ENCODE peak calls at places on chromosomes 2 and 18, in seven cellular contexts. D is amniotic stem cell, U is hypothalamus, H is lower lobe of right lung, L is A549, T is HS-5, C is HCT116. B is an unnamed sample.

GRCh38 chr2:67503066-67503795 is 106.1 kb downstream of the ETAA1 start:
- DNase-seq in D (peak; percentile 56), U (no peak), H (no peak), L (no peak), T (peak; percentile 84), C (no peak), B (no peak)

GRCh38 chr2:227349989-227350648 is 25.1 kb downstream of the MFF start:
- DNase-seq in D (no peak), U (no peak), H (no peak), L (no peak), T (no peak), C (no peak), B (no peak)

GRCh38 chr2:55839182-55839819 is 84.3 kb downstream of the EFEMP1 start:
- DNase-seq in D (no peak), U (no peak), H (no peak), L (peak; percentile 61), T (no peak), C (no peak), B (peak; percentile 18)

GRCh38 chr2:64212346-64212745 is 68.1 kb upstream of the PELI1 start:
- DNase-seq in D (no peak), U (no peak), H (no peak), L (no peak), T (peak; percentile 70), C (no peak), B (peak; percentile 94)

GRCh38 chr2:127165539-127165935 is 54.6 kb downstream of the CYP27C1 start:
- DNase-seq in D (no peak), U (no peak), H (no peak), L (no peak), T (no peak), C (no peak), B (no peak)

GRCh38 chr18:61921621-61922235 is 28.9 kb upstream of the RNF152 start:
- DNase-seq in D (no peak), U (no peak), H (no peak), L (no peak), T (no peak), C (no peak), B (peak; percentile 55)

GRCh38 chr2:99697811-99698568 is 208.2 kb upstream of the REV1 start:
- DNase-seq in D (peak; percentile 44), U (no peak), H (no peak), L (no peak), T (peak; percentile 98), C (no peak), B (no peak)

GRCh38 chr2:110851531-110851930 is 119.2 kb downstream of the ACOXL start:
- DNase-seq in D (no peak), U (no peak), H (no peak), L (no peak), T (no peak), C (no peak), B (no peak)

GRCh38 chr18:80247403-80247916 is at the start of gene PARD6G:
- DNase-seq in D (peak; percentile 60), U (peak; percentile 85), H (peak; percentile 84), L (peak; percentile 54), T (no peak), C (peak; percentile 38), B (peak; percentile 56)

GRCh38 chr18:74288041-74288440 is 3.7 kb downstream of the CYB5A start:
- DNase-seq in D (no peak), U (no peak), H (no peak), L (no peak), T (no peak), C (no peak), B (no peak)

GRCh38 chr2:1675633-1676032 is 68.7 kb downstream of the PXDN start:
- DNase-seq in D (peak; percentile 92), U (peak; percentile 35), H (peak; percentile 30), L (peak; percentile 80), T (peak; percentile 90), C (peak; percentile 34), B (no peak)

GRCh38 chr18:902179-902718 is 2.4 kb upstream of the ADCYAP1 start:
- DNase-seq in D (no peak), U (no peak), H (no peak), L (no peak), T (peak; percentile 9), C (peak; percentile 6), B (no peak)

GRCh38 chr2:232889876-232890401 is 19.9 kb downstream of the SNORC start:
- DNase-seq in D (no peak), U (no peak), H (no peak), L (no peak), T (no peak), C (no peak), B (no peak)

GRCh38 chr2:16653799-16654198 is 11.8 kb downstream of the CYRIA start:
- DNase-seq in D (no peak), U (no peak), H (no peak), L (no peak), T (no peak), C (no peak), B (peak; percentile 95)

GRCh38 chr2:10372195-10372861 is 69.6 kb downstream of the HPCAL1 start:
- DNase-seq in D (no peak), U (no peak), H (no peak), L (no peak), T (no peak), C (no peak), B (no peak)

GRCh38 chr2:37156071-37156856 is 516 bp downstream of the EIF2AK2 start:
- DNase-seq in D (peak; percentile 22), U (no peak), H (peak; percentile 63), L (peak; percentile 77), T (no peak), C (peak; percentile 7), B (no peak)

GRCh38 chr2:26068602-26069298 is 34.9 kb downstream of the RAB10 start:
- DNase-seq in D (peak; percentile 64), U (no peak), H (no peak), L (peak; percentile 71), T (peak; percentile 76), C (peak; percentile 46), B (peak; percentile 89)

GRCh38 chr2:71460595-71461303 is 7.4 kb downstream of the DYSF start:
- DNase-seq in D (peak; percentile 10), U (no peak), H (no peak), L (peak; percentile 60), T (no peak), C (peak; percentile 32), B (peak; percentile 21)

GRCh38 chr2:229490167-229490566 is 219.1 kb upstream of the PID1 start:
- DNase-seq in D (no peak), U (no peak), H (no peak), L (no peak), T (no peak), C (no peak), B (no peak)

GRCh38 chr2:138446043-138446442 is 55.5 kb upstream of the SPOPL start:
- DNase-seq in D (no peak), U (no peak), H (no peak), L (no peak), T (no peak), C (no peak), B (no peak)

GRCh38 chr2:113872201-113872600 is 17.7 kb upstream of the ACTR3 start:
- DNase-seq in D (no peak), U (no peak), H (no peak), L (no peak), T (no peak), C (no peak), B (no peak)

GRCh38 chr2:232432598-232433184 is 23.3 kb upstream of the ALPI start:
- DNase-seq in D (no peak), U (no peak), H (peak; percentile 33), L (no peak), T (no peak), C (no peak), B (no peak)

GRCh38 chr2:86296947-86297346 is 40.5 kb downstream of the REEP1 start:
- DNase-seq in D (no peak), U (no peak), H (no peak), L (no peak), T (no peak), C (no peak), B (no peak)

GRCh38 chr2:178553047-178553446 is 72.8 kb downstream of the PLEKHA3 start:
- DNase-seq in D (peak; percentile 15), U (no peak), H (no peak), L (peak; percentile 1), T (peak; percentile 82), C (no peak), B (no peak)

GRCh38 chr2:7673843-7674242 is 756.6 kb downstream of the RNF144A start:
- DNase-seq in D (no peak), U (no peak), H (no peak), L (no peak), T (no peak), C (no peak), B (no peak)

GRCh38 chr2:233476083-233476410 is 90.5 kb downstream of the USP40 start:
- DNase-seq in D (no peak), U (no peak), H (no peak), L (no peak), T (no peak), C (no peak), B (no peak)

GRCh38 chr2:16368328-16368727 is 297.3 kb downstream of the CYRIA start:
- DNase-seq in D (no peak), U (no peak), H (no peak), L (no peak), T (no peak), C (no peak), B (no peak)

GRCh38 chr18:55534547-55534946 is 53.4 kb downstream of the TCF4 start:
- DNase-seq in D (no peak), U (no peak), H (no peak), L (no peak), T (no peak), C (no peak), B (no peak)

GRCh38 chr2:60793169-60793568 is 37.1 kb downstream of the PAPOLG start:
- DNase-seq in D (no peak), U (no peak), H (no peak), L (no peak), T (no peak), C (no peak), B (no peak)

GRCh38 chr2:24049485-24050021 is at the start of gene FKBP1B:
- DNase-seq in D (no peak), U (no peak), H (peak; percentile 71), L (peak; percentile 40), T (no peak), C (peak; percentile 41), B (no peak)

GRCh38 chr2:226798422-226799210 is 1.0 kb downstream of the IRS1 start:
- DNase-seq in D (no peak), U (no peak), H (peak; percentile 62), L (no peak), T (no peak), C (no peak), B (no peak)

GRCh38 chr2:60329225-60329624 is 224.2 kb downstream of the BCL11A start:
- DNase-seq in D (no peak), U (no peak), H (no peak), L (no peak), T (no peak), C (no peak), B (no peak)

GRCh38 chr18:52422985-52423601 is 83.1 kb downstream of the DCC start:
- DNase-seq in D (no peak), U (no peak), H (no peak), L (no peak), T (no peak), C (no peak), B (no peak)

GRCh38 chr2:215460682-215461081 is 24.8 kb upstream of the FN1 start:
- DNase-seq in D (peak; percentile 83), U (no peak), H (no peak), L (no peak), T (peak; percentile 91), C (no peak), B (no peak)

GRCh38 chr18:9890191-9890590 is 4.4 kb downstream of the TXNDC2 start:
- DNase-seq in D (no peak), U (no peak), H (no peak), L (no peak), T (no peak), C (no peak), B (no peak)

GRCh38 chr2:23360571-23361125 is 24.3 kb upstream of the KLHL29 start:
- DNase-seq in D (no peak), U (no peak), H (peak; percentile 58), L (no peak), T (no peak), C (no peak), B (no peak)

B was measured in MV-4-11.